ENCODE peak calls at places on chromosome 4, in seven cellular contexts. One of them, this sample, is unnamed.

GRCh38 chr4:169270156-169270809 is 473 bp downstream of the SH3RF1 start:
- DNase-seq in right lobe of liver: peak
- DNase-seq in neural progenitor cell: peak
- DNase-seq in astrocyte: peak
- DNase-seq in HEK293T: peak
- DNase-seq in MCF 10A: peak
- DNase-seq in esophagus squamous epithelium: no peak
- DNase-seq in this sample: peak

GRCh38 chr4:100360211-100360610 is 157.6 kb downstream of the EMCN start:
- DNase-seq in astrocyte: no peak
- DNase-seq in MCF 10A: no peak
- DNase-seq in neural progenitor cell: no peak
- DNase-seq in esophagus squamous epithelium: no peak
- DNase-seq in HEK293T: no peak
- DNase-seq in right lobe of liver: no peak
- DNase-seq in this sample: no peak

GRCh38 chr4:130395871-130396270 is 1299.9 kb downstream of the C4orf33 start:
- DNase-seq in HEK293T: no peak
- DNase-seq in neural progenitor cell: no peak
- DNase-seq in astrocyte: peak
- DNase-seq in esophagus squamous epithelium: no peak
- DNase-seq in MCF 10A: peak
- DNase-seq in right lobe of liver: no peak
- DNase-seq in this sample: peak

GRCh38 chr4:181959121-181959520 is 284.1 kb upstream of the TENM3 start:
- DNase-seq in HEK293T: no peak
- DNase-seq in astrocyte: peak
- DNase-seq in esophagus squamous epithelium: no peak
- DNase-seq in neural progenitor cell: no peak
- DNase-seq in MCF 10A: peak
- DNase-seq in right lobe of liver: no peak
- DNase-seq in this sample: peak

GRCh38 chr4:128451270-128451905 is 163.8 kb upstream of the PGRMC2 start:
- DNase-seq in esophagus squamous epithelium: no peak
- DNase-seq in neural progenitor cell: no peak
- DNase-seq in MCF 10A: no peak
- DNase-seq in HEK293T: no peak
- DNase-seq in astrocyte: peak
- DNase-seq in right lobe of liver: no peak
- DNase-seq in this sample: peak

GRCh38 chr4:26632916-26633315 is 49.0 kb downstream of the TBC1D19 start:
- DNase-seq in MCF 10A: no peak
- DNase-seq in astrocyte: no peak
- DNase-seq in right lobe of liver: no peak
- DNase-seq in neural progenitor cell: no peak
- DNase-seq in HEK293T: no peak
- DNase-seq in esophagus squamous epithelium: no peak
- DNase-seq in this sample: no peak

GRCh38 chr4:40722576-40723161 is 27.1 kb upstream of the NSUN7 start:
- DNase-seq in MCF 10A: no peak
- DNase-seq in neural progenitor cell: no peak
- DNase-seq in astrocyte: no peak
- DNase-seq in esophagus squamous epithelium: peak
- DNase-seq in right lobe of liver: peak
- DNase-seq in HEK293T: no peak
- DNase-seq in this sample: no peak

GRCh38 chr4:189121336-189121735 is 819.3 kb upstream of the FRG1 start:
- DNase-seq in right lobe of liver: no peak
- DNase-seq in esophagus squamous epithelium: no peak
- DNase-seq in neural progenitor cell: no peak
- DNase-seq in HEK293T: no peak
- DNase-seq in MCF 10A: peak
- DNase-seq in astrocyte: no peak
- DNase-seq in this sample: no peak

GRCh38 chr4:136650541-136651277 is 881.6 kb downstream of the PCDH18 start:
- DNase-seq in right lobe of liver: no peak
- DNase-seq in MCF 10A: peak
- DNase-seq in neural progenitor cell: no peak
- DNase-seq in astrocyte: peak
- DNase-seq in esophagus squamous epithelium: no peak
- DNase-seq in HEK293T: no peak
- DNase-seq in this sample: peak

GRCh38 chr4:13920111-13920875 is 292.8 kb upstream of the BOD1L1 start:
- DNase-seq in esophagus squamous epithelium: no peak
- DNase-seq in astrocyte: no peak
- DNase-seq in right lobe of liver: no peak
- DNase-seq in HEK293T: no peak
- DNase-seq in neural progenitor cell: no peak
- DNase-seq in MCF 10A: peak
- DNase-seq in this sample: peak

This sample was measured in PC-3.